ENCODE peak calls at places on chromosomes 3 and 15, in five cellular contexts. E is stimulated activated CD4-positive, alpha-beta T cell treated with anti-CD3 and anti-CD28 coated beads, Interleukin-1b, Interleukin-23, amount 100 ng/mL, for 48 hours; N is AML-193; P is hypothalamus; W is NCI-H82. T is an unnamed sample.

GRCh38 chr3:125480656-125481374 is 39.2 kb downstream of the SNX4 start:
- DNase-seq in E (no peak), N (no peak), P (no peak), W (no peak), T (no peak)

GRCh38 chr3:53236112-53236841 is 19.5 kb downstream of the TKT start:
- DNase-seq in E (no peak), N (peak), P (peak), W (no peak), T (no peak)

GRCh38 chr15:53837263-53837662 is 77.8 kb upstream of the WDR72 start:
- DNase-seq in E (no peak), N (no peak), P (no peak), W (peak), T (no peak)

GRCh38 chr3:128054363-128054762 is 2.1 kb downstream of the SEC61A1 start:
- DNase-seq in E (no peak), N (no peak), P (no peak), W (no peak), T (no peak)

GRCh38 chr3:54621181-54621580 is 306.7 kb downstream of the LRTM1 start:
- DNase-seq in E (no peak), N (no peak), P (no peak), W (peak), T (no peak)

GRCh38 chr3:139355502-139355901 is 11.7 kb downstream of the MRPS22 start:
- DNase-seq in E (no peak), N (no peak), P (peak), W (peak), T (no peak)

GRCh38 chr3:29887450-29887849 is 606.6 kb downstream of the RBMS3 start:
- DNase-seq in E (no peak), N (no peak), P (no peak), W (no peak), T (no peak)

GRCh38 chr3:183435701-183436100 is 7.3 kb upstream of the MCF2L2 start:
- DNase-seq in E (peak), N (no peak), P (no peak), W (no peak), T (no peak)

GRCh38 chr15:70526221-70526973 is 237.0 kb downstream of the UACA start:
- DNase-seq in E (no peak), N (peak), P (no peak), W (peak), T (no peak)

GRCh38 chr3:108218811-108219210 is 3.4 kb downstream of the IFT57 start:
- DNase-seq in E (no peak), N (no peak), P (no peak), W (no peak), T (no peak)

GRCh38 chr15:22968356-22968755 is 11.8 kb downstream of the CYFIP1 start:
- DNase-seq in E (no peak), N (no peak), P (no peak), W (no peak), T (no peak)

GRCh38 chr3:183385698-183386590 is 42.5 kb downstream of the MCF2L2 start:
- DNase-seq in E (peak), N (peak), P (no peak), W (peak), T (peak)

GRCh38 chr3:156175570-156175969 is 55.2 kb downstream of the KCNAB1 start:
- DNase-seq in E (no peak), N (no peak), P (no peak), W (no peak), T (no peak)

GRCh38 chr15:31660800-31661199 is 334.2 kb downstream of the KLF13 start:
- DNase-seq in E (no peak), N (no peak), P (no peak), W (no peak), T (no peak)

GRCh38 chr15:80559761-80560160 is 135.3 kb upstream of the ABHD17C start:
- DNase-seq in E (no peak), N (no peak), P (no peak), W (no peak), T (no peak)

GRCh38 chr15:90902996-90903732 is at the start of gene MAN2A2:
- DNase-seq in E (peak), N (peak), P (peak), W (peak), T (peak)

GRCh38 chr3:86168512-86168911 is 822.4 kb downstream of the VGLL3 start:
- DNase-seq in E (no peak), N (no peak), P (no peak), W (no peak), T (no peak)

GRCh38 chr3:95277614-95278013 is 1214.8 kb downstream of the NSUN3 start:
- DNase-seq in E (no peak), N (no peak), P (no peak), W (peak), T (no peak)

GRCh38 chr3:137121704-137122314 is 164.0 kb downstream of the IL20RB start:
- DNase-seq in E (peak), N (peak), P (no peak), W (peak), T (no peak)

GRCh38 chr3:1406250-1406649 is 313.4 kb downstream of the CNTN6 start:
- DNase-seq in E (no peak), N (no peak), P (no peak), W (peak), T (no peak)

GRCh38 chr3:146555311-146555710 is 10.9 kb upstream of the PLSCR1 start:
- DNase-seq in E (no peak), N (no peak), P (no peak), W (no peak), T (no peak)

GRCh38 chr15:82298520-82298919 is 35.9 kb downstream of the SAXO2 start:
- DNase-seq in E (peak), N (no peak), P (no peak), W (no peak), T (no peak)

GRCh38 chr3:44464509-44464908 is 13.0 kb downstream of the ZNF445 start:
- DNase-seq in E (no peak), N (no peak), P (no peak), W (no peak), T (no peak)

GRCh38 chr3:17033516-17034168 is 148.9 kb downstream of the PLCL2 start:
- DNase-seq in E (no peak), N (peak), P (no peak), W (no peak), T (no peak)

GRCh38 chr3:188683032-188683491 is 488.7 kb upstream of the TPRG1 start:
- DNase-seq in E (peak), N (no peak), P (no peak), W (no peak), T (no peak)

GRCh38 chr3:195251336-195252065 is 19.5 kb downstream of the XXYLT1 start:
- DNase-seq in E (peak), N (no peak), P (no peak), W (no peak), T (no peak)

GRCh38 chr15:41581110-41581509 is 22.1 kb downstream of the TYRO3 start:
- DNase-seq in E (no peak), N (no peak), P (no peak), W (peak), T (no peak)

GRCh38 chr3:32432711-32433530 is 41.3 kb downstream of the CMTM7 start:
- DNase-seq in E (peak), N (peak), P (no peak), W (no peak), T (no peak)

GRCh38 chr3:146196789-146197188 is 35.8 kb upstream of the PLOD2 start:
- DNase-seq in E (no peak), N (no peak), P (no peak), W (no peak), T (no peak)

GRCh38 chr3:47870156-47870555 is 67.2 kb downstream of the DHX30 start:
- DNase-seq in E (no peak), N (no peak), P (no peak), W (no peak), T (no peak)

GRCh38 chr3:66795365-66795764 is 202.7 kb upstream of the KBTBD8 start:
- DNase-seq in E (no peak), N (no peak), P (no peak), W (no peak), T (no peak)

GRCh38 chr15:31088672-31089360 is 12.7 kb downstream of the TRPM1 start:
- DNase-seq in E (no peak), N (no peak), P (no peak), W (no peak), T (no peak)

GRCh38 chr3:192188218-192188835 is 539.0 kb downstream of the FGF12 start:
- DNase-seq in E (peak), N (peak), P (no peak), W (peak), T (no peak)

GRCh38 chr15:74664028-74664616 is 31.7 kb downstream of the EDC3 start:
- DNase-seq in E (no peak), N (peak), P (no peak), W (no peak), T (peak)

GRCh38 chr3:100525753-100526612 is 33.6 kb downstream of the TMEM45A start:
- DNase-seq in E (no peak), N (no peak), P (no peak), W (no peak), T (no peak)

GRCh38 chr3:136162322-136162721 is 33.8 kb downstream of the MSL2 start:
- DNase-seq in E (no peak), N (no peak), P (no peak), W (no peak), T (no peak)

T was measured in hippocampal formation.